ENCODE peak calls at places on chromosomes 12 and 14, in nine cellular contexts. D is CD4-positive, alpha-beta T cell; W is heart left ventricle; E is tibial nerve; L is foreskin fibroblast; S is AG10803; J is HepG2; N is astrocyte; U is GM20000. O is an unnamed sample.

GRCh38 chr14:74593241-74593985 is 18.6 kb downstream of the LTBP2 start:
- DNase-seq in S (peak), L (peak), U (peak), W (peak), D (no peak), J (peak), E (no peak), N (no peak), O (no peak)

GRCh38 chr12:77940011-77940423 is 109.3 kb downstream of the NAV3 start:
- DNase-seq in J (no peak), L (peak), D (no peak), S (peak), E (no peak), U (no peak), N (peak), W (no peak), O (no peak)

GRCh38 chr14:52076334-52076733 is 7.5 kb upstream of the NID2 start:
- DNase-seq in J (no peak), E (no peak), L (peak), S (peak), D (no peak), U (no peak), N (peak), W (no peak), O (no peak)

GRCh38 chr12:82870825-82871377 is 184.2 kb downstream of the TMTC2 start:
- DNase-seq in N (no peak), E (no peak), S (no peak), W (no peak), U (no peak), J (no peak), D (no peak), L (no peak), O (no peak)

GRCh38 chr14:70886421-70887206 is 20.6 kb upstream of the PCNX1 start:
- DNase-seq in E (no peak), S (no peak), D (no peak), U (no peak), L (no peak), J (no peak), N (no peak), W (no peak), O (no peak)

GRCh38 chr14:30521899-30522736 is 36.8 kb upstream of the G2E3 start:
- DNase-seq in L (peak), N (peak), S (peak), E (no peak), D (no peak), U (peak), W (no peak), J (peak), O (no peak)

GRCh38 chr14:96149131-96149530 is 55.5 kb upstream of the BDKRB2 start:
- DNase-seq in J (no peak), L (no peak), D (no peak), U (no peak), E (no peak), N (no peak), S (no peak), W (no peak), O (no peak)

GRCh38 chr14:51901475-51902024 is 41.1 kb downstream of the GNG2 start:
- DNase-seq in L (no peak), W (no peak), E (no peak), D (peak), N (no peak), S (no peak), U (no peak), J (no peak), O (no peak)

GRCh38 chr14:63642229-63642611 is 549 bp upstream of the WDR89 start:
- DNase-seq in U (peak), J (peak), D (peak), N (peak), W (peak), L (peak), E (peak), S (peak), O (peak)

GRCh38 chr12:14417717-14418116 is 52.2 kb downstream of the ATF7IP start:
- DNase-seq in W (peak), E (peak), D (peak), J (peak), L (peak), S (peak), N (peak), U (no peak), O (no peak)

GRCh38 chr12:119096429-119097202 is 82.1 kb upstream of the HSPB8 start:
- DNase-seq in W (no peak), L (no peak), D (no peak), S (no peak), U (no peak), N (no peak), E (no peak), J (no peak), O (no peak)

GRCh38 chr12:100703337-100703736 is 91.2 kb upstream of the ANO4 start:
- DNase-seq in E (no peak), U (no peak), N (no peak), W (no peak), S (no peak), L (no peak), J (no peak), D (no peak), O (no peak)

GRCh38 chr12:1859643-1860042 is 39.3 kb downstream of the LRTM2 start:
- DNase-seq in U (no peak), D (no peak), N (no peak), L (peak), J (no peak), S (no peak), E (no peak), W (no peak), O (no peak)

GRCh38 chr14:68960123-68960522 is 19.0 kb downstream of the ACTN1 start:
- DNase-seq in E (no peak), J (no peak), U (no peak), L (no peak), S (no peak), W (no peak), N (no peak), D (no peak), O (no peak)

GRCh38 chr14:68959035-68959434 is 20.1 kb downstream of the ACTN1 start:
- DNase-seq in J (no peak), L (no peak), S (peak), D (no peak), W (no peak), U (no peak), E (no peak), N (no peak), O (no peak)

GRCh38 chr14:68956728-68957127 is 22.4 kb downstream of the ACTN1 start:
- DNase-seq in L (peak), S (peak), N (no peak), D (no peak), E (no peak), U (no peak), W (no peak), J (no peak), O (no peak)

GRCh38 chr14:68957688-68958248 is 21.3 kb downstream of the ACTN1 start:
- DNase-seq in U (no peak), E (no peak), J (no peak), W (no peak), L (no peak), S (no peak), D (no peak), N (no peak), O (no peak)

DNA sequence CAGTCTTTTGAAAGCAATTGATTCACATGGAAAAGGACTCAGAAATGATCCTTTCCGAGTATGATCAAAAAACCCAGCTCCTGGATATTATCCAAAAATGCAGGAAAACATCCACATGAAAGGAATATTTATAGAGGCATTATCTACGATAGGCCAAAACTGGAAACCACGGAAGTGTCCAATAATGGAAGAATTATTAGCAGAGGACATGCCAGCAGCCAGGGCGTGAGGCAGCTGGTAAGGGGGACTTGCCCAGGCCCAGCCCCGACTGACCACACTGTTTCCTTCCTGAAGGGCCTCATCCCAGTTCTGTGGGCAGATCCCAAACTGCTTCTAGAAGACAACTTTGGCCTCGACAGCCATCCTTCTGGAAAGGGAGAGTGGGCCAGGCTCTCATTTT is 20.5 kb downstream of the ACTN1 start:
- DNase-seq in W (peak), S (peak), N (peak), U (no peak), E (no peak), L (peak), D (no peak), J (no peak), O (no peak)
- TF ChIP-seq CTCF in W (no peak), S (no peak), N (no peak), U (no peak), E (no peak), L (no peak), D (no peak), J (no peak), O (no peak)

GRCh38 chr14:41299924-41300323 is 306.8 kb upstream of the LRFN5 start:
- DNase-seq in U (no peak), S (no peak), W (no peak), D (no peak), E (no peak), L (no peak), J (peak), N (no peak), O (no peak)
- TF ChIP-seq CTCF in U (no peak), S (no peak), W (no peak), D (no peak), E (no peak), L (no peak), J (peak), N (no peak), O (no peak)

GRCh38 chr12:79121486-79121885 is 256.9 kb downstream of the SYT1 start:
- DNase-seq in L (peak), S (no peak), J (no peak), E (no peak), D (no peak), N (no peak), W (no peak), U (peak), O (no peak)
- TF ChIP-seq CTCF in L (peak), S (peak), J (peak), E (no peak), D (no peak), N (peak), W (no peak), U (no peak), O (peak)

GRCh38 chr12:39145175-39145999 is 240.0 kb upstream of the CPNE8 start:
- DNase-seq in U (peak), J (no peak), L (no peak), N (no peak), D (no peak), W (peak), E (peak), S (peak), O (no peak)
- TF ChIP-seq CTCF in U (peak), J (peak), L (peak), N (peak), D (no peak), W (peak), E (peak), S (peak), O (peak)

GRCh38 chr14:72920008-72920407 is 6.3 kb upstream of the DCAF4 start:
- DNase-seq in U (no peak), S (no peak), E (no peak), N (no peak), D (no peak), J (no peak), W (no peak), L (no peak), O (no peak)
- TF ChIP-seq CTCF in U (no peak), S (no peak), E (no peak), N (no peak), D (no peak), J (no peak), W (no peak), L (no peak), O (no peak)

GRCh38 chr12:71684081-71684480 is 1.8 kb upstream of the TMEM19 start:
- DNase-seq in N (no peak), D (no peak), S (no peak), U (no peak), E (no peak), L (no peak), J (no peak), W (no peak), O (no peak)

GRCh38 chr12:71683633-71684032 is 2.2 kb upstream of the TMEM19 start:
- DNase-seq in U (no peak), W (no peak), J (no peak), L (no peak), S (no peak), E (no peak), N (no peak), D (no peak), O (no peak)

GRCh38 chr12:71685312-71685906 is 473 bp upstream of the TMEM19 start:
- DNase-seq in D (no peak), E (no peak), J (no peak), W (no peak), S (no peak), L (no peak), U (no peak), N (no peak), O (no peak)

GRCh38 chr12:71686658-71687025 is 760 bp downstream of the TMEM19 start:
- DNase-seq in N (no peak), J (no peak), L (peak), D (no peak), W (no peak), S (peak), E (no peak), U (no peak), O (no peak)

DNA sequence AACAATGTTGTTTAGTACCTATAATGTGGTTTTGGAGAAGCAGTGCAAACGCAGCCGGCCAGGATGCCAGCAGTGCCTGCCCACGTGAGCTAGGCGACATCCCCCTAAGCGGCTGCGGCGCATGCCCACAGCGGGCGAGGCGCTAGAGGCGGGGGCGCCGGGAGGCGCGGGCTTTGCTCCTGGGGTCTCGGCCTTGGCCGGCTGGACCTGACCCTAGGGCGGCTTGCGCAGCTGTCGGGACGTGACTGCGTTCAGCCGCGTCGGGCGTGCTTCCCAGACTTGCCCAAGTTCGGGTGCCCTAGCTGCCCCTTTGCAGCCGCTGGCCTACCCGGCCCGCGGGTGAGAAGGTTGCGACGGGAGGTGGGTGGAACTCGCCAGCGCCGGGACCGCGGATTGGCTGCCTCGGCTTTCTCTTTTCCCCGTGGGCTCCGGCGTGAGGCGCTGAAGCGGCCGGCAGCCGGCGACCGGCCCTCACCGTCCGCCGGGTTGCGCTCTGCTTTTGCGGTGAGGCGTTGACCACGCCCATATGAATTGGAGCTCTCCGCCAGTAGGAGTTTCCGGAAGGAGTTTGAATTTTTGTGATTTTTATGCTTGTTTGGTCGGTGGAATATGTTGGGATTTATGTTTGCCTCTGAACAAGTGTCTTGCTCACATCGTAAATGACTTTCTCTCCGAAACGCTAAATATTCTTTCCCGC is at the start of gene TMEM19:
- DNase-seq in N (peak), W (peak), L (peak), E (peak), S (peak), D (peak), U (peak), J (peak), O (peak)
- TF ChIP-seq CTCF in N (no peak), W (peak), L (peak), E (peak), S (peak), D (no peak), U (peak), J (peak), O (no peak)

GRCh38 chr12:26831959-26832816 is 806 bp downstream of the ITPR2 start:
- DNase-seq in J (peak), W (peak), S (peak), E (peak), L (peak), D (peak), N (peak), U (peak), O (no peak)
- TF ChIP-seq CTCF in J (peak), W (peak), S (peak), E (no peak), L (no peak), D (no peak), N (no peak), U (no peak), O (no peak)